ENCODE peak calls at places on chromosomes 4 and X, in nine cellular contexts. P, G, W, D, E, O, B, Z and H are unnamed samples. For H3K4me1, the result is how much of the 10 kb centered on the place peaks cover.

GRCh38 chr4:39046243-39046642 is 14.0 kb upstream of the TMEM156 start:
- DNase-seq in P (no peak), G (no peak), W (peak), D (no peak), E (no peak), O (no peak), B (no peak), Z (no peak), H (no peak)

GRCh38 chrX:44876076-44876475 is 3.1 kb downstream of the KDM6A start:
- DNase-seq in P (peak), G (no peak), W (peak), D (no peak), E (no peak), O (no peak), B (no peak), Z (no peak), H (no peak)

GRCh38 chr4:87120411-87121162 is 99.8 kb downstream of the KLHL8 start:
- DNase-seq in P (peak), G (peak), W (peak), D (peak), E (no peak), O (no peak), B (no peak), Z (peak), H (peak)

GRCh38 chrX:20477836-20478532 is 211.3 kb upstream of the RPS6KA3 start:
- DNase-seq in P (no peak), G (no peak), W (no peak), D (no peak), E (no peak), O (no peak), B (no peak), Z (peak), H (peak)

GRCh38 chr4:89064848-89065247 is 7.9 kb upstream of the FAM13A start:
- DNase-seq in P (no peak), G (no peak), W (no peak), D (no peak), E (no peak), O (no peak), B (no peak), Z (no peak), H (no peak)

GRCh38 chr4:124530464-124531077 is 182.0 kb downstream of the ANKRD50 start:
- DNase-seq in P (no peak), G (no peak), W (peak), D (no peak), E (no peak), O (no peak), B (no peak), Z (no peak), H (no peak)

GRCh38 chr4:101306225-101306624 is 41.1 kb downstream of the PPP3CA start:
- DNase-seq in P (no peak), G (peak), W (no peak), D (no peak), E (no peak), O (no peak), B (no peak), Z (no peak), H (no peak)

GRCh38 chrX:20265726-20266681 is 705 bp downstream of the RPS6KA3 start:
- DNase-seq in P (peak), G (no peak), W (peak), D (peak), E (no peak), O (peak), B (peak), Z (peak), H (peak)

GRCh38 chr4:85681194-85681803 is 206.3 kb downstream of the ARHGAP24 start:
- DNase-seq in P (no peak), G (peak), W (peak), D (peak), E (no peak), O (no peak), B (peak), Z (peak), H (peak)

GRCh38 chr4:182206916-182207315 is 36.3 kb upstream of the TENM3 start:
- DNase-seq in P (no peak), G (no peak), W (no peak), D (no peak), E (no peak), O (no peak), B (no peak), Z (no peak), H (no peak)

GRCh38 chrX:131938749-131939148 is 84.4 kb upstream of the STK26 start:
- DNase-seq in P (no peak), G (no peak), W (no peak), D (no peak), E (no peak), O (no peak), B (no peak), Z (no peak), H (no peak)

GRCh38 chrX:78182881-78183280 is 43.4 kb upstream of the TAF9B start:
- DNase-seq in P (no peak), G (no peak), W (no peak), D (no peak), E (no peak), O (no peak), B (no peak), Z (no peak), H (no peak)

GRCh38 chrX:38973327-38973726 is 172.1 kb downstream of the MID1IP1 start:
- DNase-seq in P (no peak), G (no peak), W (peak), D (no peak), E (no peak), O (no peak), B (no peak), Z (no peak), H (no peak)

GRCh38 chr4:82680834-82681233 is 117.8 kb downstream of the SCD5 start:
- DNase-seq in P (no peak), G (no peak), W (no peak), D (no peak), E (no peak), O (no peak), B (no peak), Z (no peak), H (no peak)

GRCh38 chrX:132375941-132376340 is 112.9 kb downstream of the MBNL3 start:
- DNase-seq in P (peak), G (no peak), W (no peak), D (no peak), E (no peak), O (no peak), B (peak), Z (no peak), H (no peak)

GRCh38 chr4:137532869-137533236 is 559 bp upstream of the PCDH18 start:
- DNase-seq in P (no peak), G (no peak), W (no peak), D (no peak), E (no peak), O (no peak), B (peak), Z (no peak), H (no peak)

GRCh38 chrX:93259029-93259428 is 414.3 kb downstream of the NAP1L3 start:
- DNase-seq in P (no peak), G (no peak), W (no peak), D (no peak), E (no peak), O (no peak), B (no peak), Z (no peak), H (no peak)

GRCh38 chr4:4968161-4968757 is 51.0 kb downstream of the CYTL1 start:
- DNase-seq in P (no peak), G (no peak), W (no peak), D (no peak), E (no peak), O (no peak), B (no peak), Z (no peak), H (no peak)

GRCh38 chr4:152369203-152369902 is 166.5 kb downstream of the FBXW7 start:
- DNase-seq in P (no peak), G (no peak), W (no peak), D (no peak), E (no peak), O (no peak), B (peak), Z (no peak), H (no peak)

GRCh38 chrX:25124391-25124790 is 108.6 kb upstream of the ARX start:
- DNase-seq in P (no peak), G (no peak), W (no peak), D (no peak), E (no peak), O (no peak), B (no peak), Z (no peak), H (no peak)

GRCh38 chr4:139300431-139301142 is 718 bp upstream of the NAA15 start:
- DNase-seq in P (peak), G (no peak), W (peak), D (no peak), E (no peak), O (no peak), B (peak), Z (peak), H (no peak)

GRCh38 chr4:16516796-16517413 is 290.6 kb upstream of the TAPT1 start:
- DNase-seq in P (peak), G (no peak), W (peak), D (peak), E (peak), O (no peak), B (peak), Z (no peak), H (no peak)

GRCh38 chr4:173494013-173494970 is 35.7 kb downstream of the HAND2 start:
- DNase-seq in P (peak), G (peak), W (peak), D (peak), E (peak), O (peak), B (peak), Z (peak), H (peak)

GRCh38 chr4:107036602-107037151 is 564 bp upstream of the DKK2 start:
- DNase-seq in P (peak), G (no peak), W (no peak), D (no peak), E (no peak), O (no peak), B (peak), Z (no peak), H (peak)

GRCh38 chrX:1486749-1487361 is 34.1 kb upstream of the ASMTL start:
- DNase-seq in P (no peak), G (no peak), W (no peak), D (no peak), E (no peak), O (no peak), B (no peak), Z (no peak), H (peak)

GRCh38 chr4:19842471-19842870 is 409.2 kb upstream of the SLIT2 start:
- DNase-seq in P (peak), G (no peak), W (no peak), D (no peak), E (no peak), O (no peak), B (no peak), Z (no peak), H (no peak)

GRCh38 chrX:110450050-110450449 is 91.4 kb downstream of the RTL9 start:
- DNase-seq in P (peak), G (peak), W (peak), D (peak), E (peak), O (peak), B (peak), Z (peak), H (peak)

GRCh38 chrX:150483576-150483975 is 84.8 kb upstream of the MTM1 start:
- DNase-seq in P (no peak), G (no peak), W (no peak), D (no peak), E (no peak), O (no peak), B (no peak), Z (no peak), H (no peak)

GRCh38 chr4:148207074-148207473 is 235.1 kb downstream of the NR3C2 start:
- DNase-seq in P (no peak), G (no peak), W (no peak), D (no peak), E (no peak), O (no peak), B (no peak), Z (no peak), H (no peak)

GRCh38 chr4:94931626-94932025 is 173.9 kb downstream of the BMPR1B start:
- DNase-seq in P (no peak), G (no peak), W (no peak), D (no peak), E (no peak), O (no peak), B (no peak), Z (no peak), H (no peak)

GRCh38 chr4:105283501-105283900 is 136.8 kb downstream of the TET2 start:
- DNase-seq in P (peak), G (no peak), W (peak), D (no peak), E (no peak), O (no peak), B (no peak), Z (no peak), H (no peak)

GRCh38 chrX:68681443-68681941 is 34.0 kb downstream of the STARD8 start:
- DNase-seq in P (no peak), G (no peak), W (peak), D (no peak), E (no peak), O (no peak), B (no peak), Z (no peak), H (no peak)

GRCh38 chrX:115595049-115595448 is 34.1 kb downstream of the PLS3 start:
- DNase-seq in P (peak), G (no peak), W (no peak), D (no peak), E (no peak), O (no peak), B (no peak), Z (no peak), H (no peak)

GRCh38 chr4:184420881-184421416 is 53.4 kb downstream of the IRF2 start:
- DNase-seq in P (no peak), G (no peak), W (no peak), D (no peak), E (no peak), O (no peak), B (peak), Z (no peak), H (no peak)

GRCh38 chr4:105122334-105122733 is 24.3 kb upstream of the TET2 start:
- DNase-seq in P (peak), G (no peak), W (no peak), D (no peak), E (no peak), O (no peak), B (peak), Z (no peak), H (no peak)

GRCh38 chrX:79266702-79267101 is 100.4 kb downstream of the ITM2A start:
- DNase-seq in P (no peak), G (no peak), W (no peak), D (no peak), E (no peak), O (no peak), B (no peak), Z (no peak), H (no peak)

GRCh38 chrX:119063428-119063827 is 9.4 kb upstream of the CT47C1 start:
- DNase-seq in P (no peak), G (no peak), W (no peak), D (no peak), E (no peak), O (no peak), B (no peak), Z (no peak), H (no peak)

GRCh38 chr4:721261-722171 is 15.9 kb downstream of the PCGF3 start:
- DNase-seq in P (peak), G (no peak), W (no peak), D (no peak), E (no peak), O (no peak), B (peak), Z (peak), H (peak)

GRCh38 chr4:88859191-88859812 is 161.7 kb upstream of the NAP1L5 start:
- DNase-seq in P (no peak), G (no peak), W (no peak), D (no peak), E (no peak), O (no peak), B (no peak), Z (no peak), H (no peak)

DNA sequence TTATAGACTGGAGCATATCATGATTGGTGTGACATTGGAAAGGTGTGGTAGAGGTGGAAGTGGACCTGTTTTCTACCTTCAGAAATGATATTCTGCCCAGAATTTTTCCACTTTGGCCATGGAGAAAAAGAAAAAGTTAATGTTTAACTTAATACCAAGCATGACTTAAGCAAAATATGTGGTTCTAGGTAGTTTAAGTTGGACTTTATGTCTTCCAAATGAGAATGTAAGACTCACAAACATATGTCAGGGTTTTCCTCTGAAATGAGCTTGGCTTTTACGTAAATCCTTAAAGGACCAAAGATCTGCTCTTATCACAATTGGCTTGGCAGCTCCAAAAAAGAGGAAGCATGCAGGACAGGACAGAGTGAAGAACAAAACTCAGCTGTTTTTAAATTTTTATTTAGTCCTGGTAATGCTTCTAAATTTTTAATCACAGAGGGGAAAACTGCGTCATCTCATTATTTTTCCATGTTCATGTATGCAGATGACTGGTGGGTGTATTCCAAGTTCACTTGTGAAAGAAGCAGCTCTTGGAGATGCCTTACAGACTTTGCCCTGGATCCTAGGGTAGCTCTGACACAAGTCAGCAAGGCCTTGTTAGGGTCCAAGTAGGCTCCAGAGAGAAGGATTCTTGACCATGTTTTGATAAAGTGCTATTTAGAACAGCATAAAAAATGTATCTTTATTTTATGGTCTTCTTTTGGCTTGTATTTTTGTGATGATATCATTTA is 98.2 kb downstream of the ANK2 start:
- DNase-seq in P (no peak), G (no peak), W (no peak), D (no peak), E (no peak), O (no peak), B (no peak), Z (no peak), H (no peak)
- H3K4me3 ChIP-seq in P (no peak), G (peak), W (no peak), D (peak), E (peak), O (no peak), B (no peak), Z (peak), H (no peak)

GRCh38 chr4:163245044-163245443 is 78.4 kb upstream of the NAF1 start:
- DNase-seq in P (no peak), G (no peak), W (no peak), D (no peak), E (no peak), O (no peak), B (peak), Z (no peak), H (no peak)
- H3K4me1 ChIP-seq in P (under half), G (under half), W (under half), D (under half), E (under half), O (under half), B (under half), Z (under half), H (under half)

DNA sequence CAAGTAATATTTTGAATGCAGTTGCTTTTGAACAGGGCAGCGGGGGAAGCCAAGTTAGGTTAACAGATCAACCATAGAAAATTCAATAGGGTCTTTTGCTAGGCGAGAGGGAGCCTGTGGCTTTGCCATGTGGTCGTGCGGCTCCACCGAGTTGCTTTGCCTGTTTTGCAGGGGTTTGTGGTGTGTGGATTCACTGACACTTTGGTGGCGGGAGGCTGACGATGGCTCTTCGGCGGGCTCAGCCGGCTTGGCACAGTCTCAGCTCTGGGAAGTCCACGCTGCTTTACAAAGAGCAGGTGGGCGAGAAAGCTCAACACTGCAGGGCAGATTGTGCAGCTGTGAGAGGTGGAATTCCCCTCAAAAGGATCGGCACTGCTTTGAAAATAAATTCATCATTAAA is 201.6 kb upstream of the LEF1 start:
- DNase-seq in P (no peak), G (no peak), W (no peak), D (no peak), E (no peak), O (no peak), B (no peak), Z (no peak), H (no peak)
- H3K4me3 ChIP-seq in P (no peak), G (no peak), W (no peak), D (no peak), E (no peak), O (peak), B (no peak), Z (no peak), H (no peak)

GRCh38 chrX:74540635-74541249 is 73.7 kb downstream of the RLIM start:
- DNase-seq in P (no peak), G (no peak), W (no peak), D (no peak), E (no peak), O (no peak), B (no peak), Z (no peak), H (no peak)
- H3K4me1 ChIP-seq in P (under half), G (under half), W (under half), D (under half), E (under half), O (under half), B (under half), Z (under half), H (under half)

DNA sequence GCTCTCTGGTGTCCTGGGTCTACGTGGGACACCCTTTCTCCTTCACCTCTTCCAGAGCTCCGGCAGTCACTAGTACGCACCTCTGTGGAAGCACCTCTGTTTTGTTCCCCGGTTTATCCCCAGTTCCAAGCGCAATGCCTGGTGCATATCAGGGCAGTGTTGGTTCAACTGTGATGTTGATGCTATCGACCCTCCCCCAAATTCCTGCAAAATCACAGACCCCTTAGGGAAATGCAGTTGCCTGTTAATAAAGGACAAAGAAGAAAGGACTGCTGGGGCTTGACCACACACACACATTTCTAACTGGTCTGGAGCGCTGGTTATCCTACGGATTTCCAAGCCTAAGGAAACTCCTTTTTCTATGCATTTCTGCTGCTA is 513 bp upstream of the NMU start:
- DNase-seq in P (no peak), G (no peak), W (no peak), D (no peak), E (no peak), O (no peak), B (no peak), Z (no peak), H (no peak)
- H3K4me3 ChIP-seq in P (no peak), G (peak), W (no peak), D (peak), E (peak), O (no peak), B (peak), Z (peak), H (peak)

GRCh38 chrX:6738518-6739470 is 203.9 kb upstream of the VCX3A start:
- DNase-seq in P (no peak), G (no peak), W (no peak), D (no peak), E (no peak), O (no peak), B (no peak), Z (peak), H (no peak)
- H3K4me1 ChIP-seq in P (under half), G (under half), W (under half), D (under half), E (under half), O (under half), B (under half), Z (under half), H (under half)

DNA sequence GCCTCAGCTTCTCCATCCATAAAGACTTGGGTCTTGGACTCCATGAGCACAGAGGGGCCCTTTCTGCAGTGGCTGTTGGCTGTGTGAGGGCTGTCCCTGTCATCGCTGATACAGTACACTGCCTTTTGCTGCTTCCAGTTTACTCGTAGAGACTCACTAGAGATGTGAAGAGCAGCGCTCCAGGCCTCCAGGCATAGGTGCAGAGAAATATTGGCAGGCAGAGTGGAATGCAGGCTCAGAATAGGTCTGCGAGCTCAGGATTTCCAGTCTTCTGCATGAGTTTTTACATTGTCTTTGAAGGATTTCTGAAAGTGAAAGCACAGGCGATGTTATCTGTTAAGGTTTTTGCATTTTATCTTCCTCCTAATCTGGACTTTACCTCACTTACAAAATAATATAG is 97.4 kb downstream of the AASDH start:
- DNase-seq in P (no peak), G (no peak), W (no peak), D (no peak), E (no peak), O (no peak), B (no peak), Z (no peak), H (no peak)
- H3K4me3 ChIP-seq in P (no peak), G (peak), W (no peak), D (no peak), E (no peak), O (no peak), B (no peak), Z (peak), H (no peak)